ENCODE peak calls at places on chromosome 2, in four cellular contexts. C, H, E and L are unnamed samples.

GRCh38 chr2:124915567-124915966 is 890.5 kb downstream of the CNTNAP5 start:
- DNase-seq in E (no peak), H (no peak), C (no peak), L (no peak)

GRCh38 chr2:144330951-144331651 is 188.8 kb downstream of the ZEB2 start:
- DNase-seq in H (no peak), E (no peak), C (no peak), L (no peak)

GRCh38 chr2:168729455-168729854 is 73.0 kb upstream of the NOSTRIN start:
- DNase-seq in E (no peak), H (no peak), C (no peak), L (no peak)

GRCh38 chr2:118842687-118843491 is 4.6 kb downstream of the EN1 start:
- DNase-seq in C (no peak), E (no peak), H (no peak), L (no peak)

GRCh38 chr2:236371010-236371409 is 106.8 kb upstream of the ASB18 start:
- DNase-seq in H (no peak), C (no peak), E (no peak), L (no peak)

GRCh38 chr2:171652411-171652775 is 34.9 kb upstream of the DYNC1I2 start:
- DNase-seq in H (no peak), E (no peak), C (no peak), L (no peak)

GRCh38 chr2:237604960-237605359 is 14.4 kb upstream of the RAB17 start:
- DNase-seq in C (no peak), E (peak; percentile 64), H (no peak), L (peak; percentile 48)

GRCh38 chr2:109126501-109126860 is 2.5 kb upstream of the SH3RF3 start:
- DNase-seq in C (no peak), H (no peak), E (no peak), L (no peak)

GRCh38 chr2:216863946-216864345 is 4.1 kb upstream of the TNP1 start:
- DNase-seq in E (no peak), C (no peak), H (no peak), L (no peak)

GRCh38 chr2:45477546-45477945 is 133.5 kb downstream of the SRBD1 start:
- DNase-seq in C (no peak), E (no peak), H (no peak), L (no peak)

GRCh38 chr2:28821295-28821958 is 10.8 kb downstream of the SPDYA start:
- DNase-seq in H (peak; percentile 41), E (peak; percentile 67), C (peak; percentile 33), L (peak; percentile 50)

GRCh38 chr2:171432969-171433762 is 624 bp downstream of the METTL8 start:
- DNase-seq in E (peak; percentile 83), C (no peak), H (peak; percentile 54), L (peak; percentile 77)

GRCh38 chr2:204950695-204951094 is 405.4 kb downstream of the PARD3B start:
- DNase-seq in H (no peak), E (no peak), C (no peak), L (no peak)

DNA sequence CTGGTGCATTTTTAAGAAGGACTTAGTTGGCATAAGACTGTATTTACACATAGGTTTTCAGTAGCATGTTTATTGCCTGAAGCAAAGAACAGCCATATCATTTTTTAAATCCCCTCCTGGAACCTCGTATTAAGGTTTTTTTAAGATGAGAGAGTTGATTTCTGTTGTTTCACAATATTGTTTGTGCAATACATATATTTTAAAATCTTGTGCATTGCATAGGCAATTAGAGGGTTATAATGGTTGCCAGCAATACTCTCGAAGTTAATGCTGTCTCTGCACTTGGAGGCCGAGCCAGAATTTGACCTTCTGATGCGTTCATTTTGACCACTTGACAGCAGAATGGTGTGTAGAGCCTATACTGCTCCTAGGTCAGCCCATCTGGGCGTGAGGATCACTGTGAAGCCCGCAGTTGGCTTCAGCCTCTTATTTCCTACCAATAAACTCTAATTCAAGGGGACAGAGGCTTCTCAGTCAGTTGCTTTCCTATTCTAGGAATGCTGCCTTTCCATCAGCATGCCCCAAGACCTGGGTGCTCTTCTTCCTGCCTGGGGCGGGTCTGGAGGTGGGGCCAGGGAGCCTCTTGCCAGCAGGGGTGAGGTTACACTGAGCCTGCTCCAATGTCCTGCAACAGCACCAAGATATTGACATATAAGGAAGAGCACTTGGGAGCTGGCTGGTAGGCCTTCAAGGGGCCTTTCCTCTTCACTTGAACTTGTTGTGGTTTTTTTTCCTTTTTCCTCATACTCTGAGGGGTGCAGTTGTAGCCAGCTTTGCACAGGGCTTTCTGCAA is 91.4 kb upstream of the BCL2L11 start:
- DNase-seq in E (no peak), C (no peak), H (no peak), L (no peak)
- TF ChIP-seq PHF8 in E (no peak), C (no peak), H (no peak), L (no peak)

DNA sequence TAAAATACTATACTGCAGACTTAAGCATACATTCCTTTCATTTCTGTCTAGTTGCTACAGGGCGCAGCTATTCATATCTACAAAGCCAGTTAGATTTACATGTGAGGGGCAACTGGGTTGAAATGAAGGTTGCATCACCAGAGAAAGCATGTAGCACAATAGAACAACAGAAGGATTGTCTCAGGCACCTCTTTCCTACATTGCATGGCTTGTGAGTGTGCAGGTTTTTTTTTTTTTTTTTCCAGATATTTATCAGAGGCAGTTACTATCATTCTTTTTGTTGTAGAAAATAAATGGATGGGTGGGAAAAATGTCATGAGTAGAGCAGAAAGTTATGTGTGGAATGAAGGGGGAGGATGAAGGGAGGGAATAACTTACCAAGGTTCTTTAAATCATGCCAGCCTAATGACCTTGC is 86.8 kb downstream of the ERBB4 start:
- DNase-seq in E (peak; percentile 99), H (no peak), C (no peak), L (peak; percentile 41)
- TF ChIP-seq CHD2 in E (no peak), H (no peak), C (no peak), L (no peak)

GRCh38 chr2:48343154-48343553 is 186.8 kb upstream of the STON1 start:
- DNase-seq in H (no peak), E (no peak), C (no peak), L (no peak)

GRCh38 chr2:48346124-48346536 is 183.8 kb upstream of the STON1 start:
- DNase-seq in E (peak; percentile 89), C (no peak), H (no peak), L (no peak)

GRCh38 chr2:48345176-48345575 is 184.8 kb upstream of the STON1 start:
- DNase-seq in C (no peak), E (peak; percentile 94), H (no peak), L (no peak)

GRCh38 chr2:48343571-48344440 is 186.1 kb upstream of the STON1 start:
- DNase-seq in C (no peak), E (peak; percentile 87), H (no peak), L (peak; percentile 27)

GRCh38 chr2:48344441-48344756 is 185.6 kb upstream of the STON1 start:
- DNase-seq in H (no peak), C (no peak), E (no peak), L (no peak)
- H3K4me3 ChIP-seq in H (no peak overlapping the region), C (no peak overlapping the region), E (peak overlapping the region; percentile 53), L (peak overlapping the region; percentile 37)

GRCh38 chr2:99572380-99572779 is 82.6 kb upstream of the REV1 start:
- DNase-seq in E (no peak), H (no peak), C (no peak), L (no peak)

GRCh38 chr2:99573624-99574251 is 83.9 kb upstream of the REV1 start:
- DNase-seq in C (no peak), H (no peak), E (no peak), L (no peak)

GRCh38 chr2:99569393-99569792 is 79.6 kb upstream of the REV1 start:
- DNase-seq in H (no peak), E (no peak), C (no peak), L (no peak)

GRCh38 chr2:99572798-99573197 is 83.0 kb upstream of the REV1 start:
- DNase-seq in C (no peak), H (no peak), E (no peak), L (no peak)

GRCh38 chr2:99571609-99572344 is 82.0 kb upstream of the REV1 start:
- DNase-seq in H (no peak), C (no peak), E (no peak), L (no peak)
- TF ChIP-seq PHF8 in H (no peak), C (no peak), E (no peak), L (no peak)

GRCh38 chr2:221346411-221346810 is 225.7 kb downstream of the EPHA4 start:
- DNase-seq in C (no peak), H (no peak), E (no peak), L (no peak)

GRCh38 chr2:221347471-221347870 is 224.6 kb downstream of the EPHA4 start:
- DNase-seq in C (no peak), E (no peak), H (no peak), L (no peak)

GRCh38 chr2:221345516-221345915 is 226.6 kb downstream of the EPHA4 start:
- DNase-seq in H (no peak), C (no peak), E (no peak), L (no peak)

GRCh38 chr2:221353191-221353590 is 218.9 kb downstream of the EPHA4 start:
- DNase-seq in H (no peak), C (no peak), E (no peak), L (no peak)

GRCh38 chr2:221350621-221351020 is 221.5 kb downstream of the EPHA4 start:
- DNase-seq in C (no peak), E (no peak), H (no peak), L (no peak)
- TF ChIP-seq CHD2 in C (no peak), E (no peak), H (no peak), L (no peak)

DNA sequence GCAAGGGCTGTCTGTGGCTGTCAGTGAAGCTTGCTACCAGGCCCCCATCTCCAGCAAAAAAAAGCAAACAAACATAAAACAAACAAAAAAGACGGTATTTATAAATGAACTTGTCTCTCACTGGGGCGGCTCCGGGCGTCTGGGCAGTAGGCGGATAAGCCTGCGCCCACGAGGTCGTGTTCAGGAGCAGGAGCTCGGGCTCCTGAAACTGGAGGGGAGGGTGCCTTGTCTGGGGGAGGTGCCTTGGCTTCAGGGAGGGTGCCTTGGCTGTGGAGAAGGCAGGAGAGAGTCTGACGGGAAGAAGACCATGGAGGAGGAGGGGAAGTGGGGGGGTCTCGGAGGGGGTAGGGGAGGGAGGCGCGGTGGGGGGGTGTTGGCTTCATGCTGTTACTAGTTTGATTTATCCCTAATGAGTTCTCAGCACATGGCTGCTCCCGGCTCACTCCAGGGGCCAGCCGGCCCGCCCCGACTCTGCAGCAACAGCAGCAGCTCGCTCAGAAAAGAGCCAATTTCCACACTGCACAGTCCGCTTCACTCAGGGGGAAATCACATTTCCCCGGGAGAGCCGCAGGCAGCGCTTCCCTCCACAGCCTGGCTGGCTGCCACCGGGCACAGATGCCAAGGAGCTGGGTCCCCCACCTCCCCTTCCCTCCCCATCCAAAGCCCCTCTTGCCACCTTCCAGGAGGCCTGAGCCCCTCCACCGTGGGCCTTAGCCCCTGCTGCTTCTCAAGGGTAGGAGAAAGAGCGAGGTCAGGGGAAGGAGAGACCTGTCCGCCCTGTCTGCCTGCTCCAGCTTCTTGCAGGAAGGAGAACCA is 38.7 kb downstream of the PSD4 start:
- DNase-seq in C (no peak), H (no peak), E (peak; percentile 35), L (peak; percentile 73)
- H3K4me3 ChIP-seq in C (no peak overlapping the region), H (no peak overlapping the region), E (no peak overlapping the region), L (peak overlapping the region; percentile 19)

DNA sequence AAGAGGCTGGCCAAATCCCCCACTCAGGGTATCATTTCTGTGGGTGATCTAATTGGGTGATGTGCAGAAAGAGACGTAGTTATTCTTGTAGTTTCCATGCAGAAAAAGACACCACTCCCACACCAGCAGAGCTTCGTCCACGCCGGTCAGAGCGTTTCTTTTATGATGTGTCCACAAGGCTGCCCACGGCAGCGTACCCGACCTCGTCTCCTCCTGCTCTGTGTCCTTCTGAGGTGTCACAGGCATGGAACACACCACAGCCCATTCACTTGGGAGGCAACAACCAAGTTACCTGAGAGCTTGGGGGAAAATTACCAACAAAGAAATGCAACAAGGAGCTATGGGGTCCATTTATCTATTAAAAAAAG is 131.3 kb downstream of the PXDN start:
- DNase-seq in C (no peak), E (no peak), H (no peak), L (no peak)
- TF ChIP-seq PHF8 in C (no peak), E (no peak), H (no peak), L (no peak)

GRCh38 chr2:206452242-206452641 is 8.9 kb downstream of the ADAM23 start:
- DNase-seq in C (no peak), E (no peak), H (no peak), L (no peak)
- TF ChIP-seq CHD2 in C (no peak), E (no peak), H (no peak), L (no peak)